ENCODE peak calls at places on chromosomes 1 and 21, in five cellular contexts. One of them, this sample, is unnamed.

GRCh38 chr1:70051926-70052325 is 153.5 kb downstream of the LRRC40 start:
- DNase-seq in NB4: no peak
- DNase-seq in psoas muscle: no peak
- DNase-seq in stimulated activated CD8-positive, alpha-beta memory T cell treated with anti-CD3 and anti-CD28 coated beads, Interleukin-4, amount 100 ng/mL, for 4 hours: no peak
- DNase-seq in AG20443: no peak
- DNase-seq in this sample: no peak

GRCh38 chr1:201282931-201283829 is at the start of gene PKP1:
- DNase-seq in psoas muscle: peak
- DNase-seq in NB4: no peak
- DNase-seq in stimulated activated CD8-positive, alpha-beta memory T cell treated with anti-CD3 and anti-CD28 coated beads, Interleukin-4, amount 100 ng/mL, for 4 hours: no peak
- DNase-seq in AG20443: peak
- DNase-seq in this sample: no peak

GRCh38 chr1:46187106-46187869 is 10.9 kb downstream of the POMGNT1 start:
- DNase-seq in NB4: no peak
- DNase-seq in psoas muscle: no peak
- DNase-seq in AG20443: no peak
- DNase-seq in stimulated activated CD8-positive, alpha-beta memory T cell treated with anti-CD3 and anti-CD28 coated beads, Interleukin-4, amount 100 ng/mL, for 4 hours: no peak
- DNase-seq in this sample: no peak

GRCh38 chr1:2556277-2557145 is at the start of gene TNFRSF14:
- DNase-seq in psoas muscle: peak
- DNase-seq in NB4: peak
- DNase-seq in stimulated activated CD8-positive, alpha-beta memory T cell treated with anti-CD3 and anti-CD28 coated beads, Interleukin-4, amount 100 ng/mL, for 4 hours: peak
- DNase-seq in AG20443: peak
- DNase-seq in this sample: no peak

GRCh38 chr21:43209575-43210453 is 41.0 kb downstream of the CRYAA start:
- DNase-seq in AG20443: peak
- DNase-seq in stimulated activated CD8-positive, alpha-beta memory T cell treated with anti-CD3 and anti-CD28 coated beads, Interleukin-4, amount 100 ng/mL, for 4 hours: no peak
- DNase-seq in NB4: no peak
- DNase-seq in psoas muscle: peak
- DNase-seq in this sample: no peak

GRCh38 chr1:219938706-219939105 is 10.3 kb upstream of the SLC30A10 start:
- DNase-seq in AG20443: no peak
- DNase-seq in stimulated activated CD8-positive, alpha-beta memory T cell treated with anti-CD3 and anti-CD28 coated beads, Interleukin-4, amount 100 ng/mL, for 4 hours: no peak
- DNase-seq in psoas muscle: no peak
- DNase-seq in NB4: no peak
- DNase-seq in this sample: no peak

GRCh38 chr1:59880001-59880400 is 46.6 kb downstream of the CYP2J2 start:
- DNase-seq in NB4: no peak
- DNase-seq in stimulated activated CD8-positive, alpha-beta memory T cell treated with anti-CD3 and anti-CD28 coated beads, Interleukin-4, amount 100 ng/mL, for 4 hours: no peak
- DNase-seq in psoas muscle: no peak
- DNase-seq in AG20443: no peak
- DNase-seq in this sample: no peak

GRCh38 chr1:21875621-21876063 is 61.5 kb downstream of the HSPG2 start:
- DNase-seq in AG20443: no peak
- DNase-seq in NB4: no peak
- DNase-seq in stimulated activated CD8-positive, alpha-beta memory T cell treated with anti-CD3 and anti-CD28 coated beads, Interleukin-4, amount 100 ng/mL, for 4 hours: no peak
- DNase-seq in psoas muscle: peak
- DNase-seq in this sample: no peak

GRCh38 chr1:11841245-11842153 is 6.1 kb downstream of the NPPA start:
- DNase-seq in psoas muscle: no peak
- DNase-seq in stimulated activated CD8-positive, alpha-beta memory T cell treated with anti-CD3 and anti-CD28 coated beads, Interleukin-4, amount 100 ng/mL, for 4 hours: no peak
- DNase-seq in NB4: no peak
- DNase-seq in AG20443: no peak
- DNase-seq in this sample: no peak

GRCh38 chr1:210597555-210598134 is 268.9 kb downstream of the HHAT start:
- DNase-seq in psoas muscle: no peak
- DNase-seq in NB4: peak
- DNase-seq in AG20443: peak
- DNase-seq in stimulated activated CD8-positive, alpha-beta memory T cell treated with anti-CD3 and anti-CD28 coated beads, Interleukin-4, amount 100 ng/mL, for 4 hours: no peak
- DNase-seq in this sample: peak

GRCh38 chr1:205440476-205441317 is 15.1 kb downstream of the BLACAT1 start:
- DNase-seq in psoas muscle: no peak
- DNase-seq in stimulated activated CD8-positive, alpha-beta memory T cell treated with anti-CD3 and anti-CD28 coated beads, Interleukin-4, amount 100 ng/mL, for 4 hours: peak
- DNase-seq in NB4: peak
- DNase-seq in AG20443: peak
- DNase-seq in this sample: peak

GRCh38 chr1:33152685-33153432 is 29.0 kb downstream of the TRIM62 start:
- DNase-seq in psoas muscle: peak
- DNase-seq in NB4: peak
- DNase-seq in stimulated activated CD8-positive, alpha-beta memory T cell treated with anti-CD3 and anti-CD28 coated beads, Interleukin-4, amount 100 ng/mL, for 4 hours: no peak
- DNase-seq in AG20443: peak
- DNase-seq in this sample: no peak

GRCh38 chr21:35573472-35574389 is 486.6 kb downstream of the SETD4 start:
- DNase-seq in AG20443: no peak
- DNase-seq in NB4: no peak
- DNase-seq in stimulated activated CD8-positive, alpha-beta memory T cell treated with anti-CD3 and anti-CD28 coated beads, Interleukin-4, amount 100 ng/mL, for 4 hours: no peak
- DNase-seq in psoas muscle: no peak
- DNase-seq in this sample: no peak

GRCh38 chr1:32179193-32179442 is 357 bp upstream of the TXLNA start:
- DNase-seq in NB4: no peak
- DNase-seq in stimulated activated CD8-positive, alpha-beta memory T cell treated with anti-CD3 and anti-CD28 coated beads, Interleukin-4, amount 100 ng/mL, for 4 hours: no peak
- DNase-seq in AG20443: no peak
- DNase-seq in psoas muscle: no peak
- DNase-seq in this sample: no peak

GRCh38 chr21:45949928-45950739 is 31.4 kb upstream of the COL6A1 start:
- DNase-seq in psoas muscle: peak
- DNase-seq in NB4: no peak
- DNase-seq in AG20443: no peak
- DNase-seq in stimulated activated CD8-positive, alpha-beta memory T cell treated with anti-CD3 and anti-CD28 coated beads, Interleukin-4, amount 100 ng/mL, for 4 hours: no peak
- DNase-seq in this sample: no peak

GRCh38 chr1:42923367-42924248 is 35.1 kb downstream of the SLC2A1 start:
- DNase-seq in stimulated activated CD8-positive, alpha-beta memory T cell treated with anti-CD3 and anti-CD28 coated beads, Interleukin-4, amount 100 ng/mL, for 4 hours: no peak
- DNase-seq in NB4: no peak
- DNase-seq in psoas muscle: no peak
- DNase-seq in AG20443: peak
- DNase-seq in this sample: no peak

This sample was measured in KBM-7.